ENCODE peak calls at places on chromosomes 4 and X, in six cellular contexts. W, Z, T, O, R and G are unnamed samples.

GRCh38 chr4:98501383-98501782 is 157.0 kb downstream of the TSPAN5 start:
- DNase-seq in O (no peak), Z (no peak), W (no peak), R (no peak), T (no peak), G (no peak)

GRCh38 chr4:52421811-52422213 is 237.3 kb downstream of the USP46 start:
- DNase-seq in R (no peak), Z (no peak), O (no peak), W (no peak), T (no peak), G (no peak)

GRCh38 chrX:87846956-87847355 is 329.4 kb downstream of the KLHL4 start:
- DNase-seq in W (no peak), T (no peak), Z (no peak), R (no peak), O (no peak), G (no peak)

GRCh38 chrX:153845842-153846241 is 15.5 kb upstream of the PDZD4 start:
- DNase-seq in T (no peak), W (no peak), Z (no peak), R (no peak), O (no peak), G (no peak)

GRCh38 chr4:123622572-123622971 is 226.0 kb downstream of the SPRY1 start:
- DNase-seq in W (no peak), O (no peak), Z (no peak), R (no peak), T (no peak), G (no peak)

GRCh38 chr4:56505269-56506109 is at the start of gene ARL9:
- DNase-seq in R (no peak), Z (peak), W (peak), O (peak), T (no peak), G (peak)

GRCh38 chrX:78140206-78140605 is 756 bp upstream of the TAF9B start:
- DNase-seq in W (no peak), Z (no peak), O (no peak), R (no peak), T (no peak), G (no peak)

GRCh38 chr4:183989471-183989870 is 84.4 kb downstream of the STOX2 start:
- DNase-seq in W (no peak), R (no peak), Z (no peak), O (no peak), T (no peak), G (no peak)